ENCODE peak calls at places on chromosomes 11 and 22, in five cellular contexts. One of them, this sample, is unnamed.

GRCh38 chr11:84720706-84721402 is 906.3 kb downstream of the DLG2 start:
- DNase-seq in choroid plexus epithelial cell: peak; percentile 24
- DNase-seq in lower lobe of right lung: peak; percentile 51
- DNase-seq in kidney epithelial cell: no peak
- DNase-seq in IMR-90: no peak
- DNase-seq in this sample: no peak

GRCh38 chr22:16955678-16956210 is 52.3 kb downstream of the GAB4 start:
- DNase-seq in choroid plexus epithelial cell: no peak
- DNase-seq in lower lobe of right lung: no peak
- DNase-seq in kidney epithelial cell: no peak
- DNase-seq in IMR-90: no peak
- DNase-seq in this sample: no peak

GRCh38 chr11:72238040-72238450 is 5.9 kb downstream of the PHOX2A start:
- DNase-seq in choroid plexus epithelial cell: peak; percentile 80
- DNase-seq in lower lobe of right lung: peak; percentile 74
- DNase-seq in kidney epithelial cell: no peak
- DNase-seq in IMR-90: peak; percentile 67
- DNase-seq in this sample: no peak

GRCh38 chr11:121592708-121593107 is 139.9 kb upstream of the SORL1-AS1 start:
- DNase-seq in choroid plexus epithelial cell: no peak
- DNase-seq in lower lobe of right lung: no peak
- DNase-seq in kidney epithelial cell: no peak
- DNase-seq in IMR-90: peak; percentile 57
- DNase-seq in this sample: no peak

GRCh38 chr11:105870521-105871113 is 151.4 kb downstream of the MSANTD4 start:
- DNase-seq in choroid plexus epithelial cell: no peak
- DNase-seq in lower lobe of right lung: no peak
- DNase-seq in kidney epithelial cell: no peak
- DNase-seq in IMR-90: no peak
- DNase-seq in this sample: no peak

GRCh38 chr11:115256326-115257197 is 247.7 kb downstream of the CADM1 start:
- DNase-seq in choroid plexus epithelial cell: no peak
- DNase-seq in lower lobe of right lung: no peak
- DNase-seq in kidney epithelial cell: no peak
- DNase-seq in IMR-90: no peak
- DNase-seq in this sample: no peak

GRCh38 chr11:120303004-120303637 is 22.0 kb upstream of the TLCD5 start:
- DNase-seq in choroid plexus epithelial cell: peak; percentile 79
- DNase-seq in lower lobe of right lung: no peak
- DNase-seq in kidney epithelial cell: no peak
- DNase-seq in IMR-90: peak; percentile 80
- DNase-seq in this sample: no peak

GRCh38 chr11:36233226-36233625 is 56.0 kb downstream of the COMMD9 start:
- DNase-seq in choroid plexus epithelial cell: peak; percentile 95
- DNase-seq in lower lobe of right lung: no peak
- DNase-seq in kidney epithelial cell: no peak
- DNase-seq in IMR-90: peak; percentile 16
- DNase-seq in this sample: no peak

GRCh38 chr22:40635940-40636379 is 559 bp downstream of the MRTFA start:
- DNase-seq in choroid plexus epithelial cell: no peak
- DNase-seq in lower lobe of right lung: peak; percentile 50
- DNase-seq in kidney epithelial cell: no peak
- DNase-seq in IMR-90: no peak
- DNase-seq in this sample: no peak

GRCh38 chr22:41286639-41287091 is 678 bp upstream of the RANGAP1 start:
- DNase-seq in choroid plexus epithelial cell: no peak
- DNase-seq in lower lobe of right lung: no peak
- DNase-seq in kidney epithelial cell: no peak
- DNase-seq in IMR-90: peak; percentile 38
- DNase-seq in this sample: no peak

GRCh38 chr11:11482726-11483125 is 129.7 kb upstream of the CSNK2A3 start:
- DNase-seq in choroid plexus epithelial cell: no peak
- DNase-seq in lower lobe of right lung: no peak
- DNase-seq in kidney epithelial cell: no peak
- DNase-seq in IMR-90: peak; percentile 12
- DNase-seq in this sample: no peak

GRCh38 chr22:38756631-38757463 is 1.0 kb upstream of the SUN2 start:
- DNase-seq in choroid plexus epithelial cell: no peak
- DNase-seq in lower lobe of right lung: peak; percentile 64
- DNase-seq in kidney epithelial cell: no peak
- DNase-seq in IMR-90: no peak
- DNase-seq in this sample: no peak

GRCh38 chr11:120432056-120433018 is 79.2 kb upstream of the GRIK4 start:
- DNase-seq in choroid plexus epithelial cell: peak; percentile 98
- DNase-seq in lower lobe of right lung: no peak
- DNase-seq in kidney epithelial cell: peak; percentile 98
- DNase-seq in IMR-90: peak; percentile 100
- DNase-seq in this sample: peak; percentile 98

GRCh38 chr22:36921309-36922096 is 8.1 kb downstream of the CSF2RB start:
- DNase-seq in choroid plexus epithelial cell: no peak
- DNase-seq in lower lobe of right lung: no peak
- DNase-seq in kidney epithelial cell: no peak
- DNase-seq in IMR-90: no peak
- DNase-seq in this sample: no peak

GRCh38 chr11:1109918-1110705 is 35.4 kb downstream of the MUC2 start:
- DNase-seq in choroid plexus epithelial cell: no peak
- DNase-seq in lower lobe of right lung: peak; percentile 35
- DNase-seq in kidney epithelial cell: no peak
- DNase-seq in IMR-90: no peak
- DNase-seq in this sample: no peak

GRCh38 chr11:47867821-47868220 is 19.7 kb upstream of the NUP160 start:
- DNase-seq in choroid plexus epithelial cell: no peak
- DNase-seq in lower lobe of right lung: no peak
- DNase-seq in kidney epithelial cell: no peak
- DNase-seq in IMR-90: peak; percentile 15
- DNase-seq in this sample: no peak

GRCh38 chr11:72141066-72141465 is 5.5 kb downstream of the FOLR3 start:
- DNase-seq in choroid plexus epithelial cell: peak; percentile 76
- DNase-seq in lower lobe of right lung: no peak
- DNase-seq in kidney epithelial cell: peak; percentile 83
- DNase-seq in IMR-90: peak; percentile 90
- DNase-seq in this sample: peak; percentile 82

GRCh38 chr11:100761806-100762205 is 74.7 kb downstream of the ARHGAP42 start:
- DNase-seq in choroid plexus epithelial cell: no peak
- DNase-seq in lower lobe of right lung: no peak
- DNase-seq in kidney epithelial cell: no peak
- DNase-seq in IMR-90: no peak
- DNase-seq in this sample: no peak

GRCh38 chr22:37806409-37807338 is 1.1 kb upstream of the GCAT start:
- DNase-seq in choroid plexus epithelial cell: peak; percentile 58
- DNase-seq in lower lobe of right lung: peak; percentile 62
- DNase-seq in kidney epithelial cell: no peak
- DNase-seq in IMR-90: peak; percentile 52
- DNase-seq in this sample: no peak

GRCh38 chr22:40703174-40703573 is 23.9 kb downstream of the MCHR1 start:
- DNase-seq in choroid plexus epithelial cell: no peak
- DNase-seq in lower lobe of right lung: no peak
- DNase-seq in kidney epithelial cell: no peak
- DNase-seq in IMR-90: no peak
- DNase-seq in this sample: no peak

GRCh38 chr11:85236211-85236610 is 390.9 kb downstream of the DLG2 start:
- DNase-seq in choroid plexus epithelial cell: no peak
- DNase-seq in lower lobe of right lung: no peak
- DNase-seq in kidney epithelial cell: no peak
- DNase-seq in IMR-90: no peak
- DNase-seq in this sample: no peak

GRCh38 chr11:117187007-117187406 is 8.5 kb downstream of the SIDT2 start:
- DNase-seq in choroid plexus epithelial cell: no peak
- DNase-seq in lower lobe of right lung: peak; percentile 40
- DNase-seq in kidney epithelial cell: no peak
- DNase-seq in IMR-90: no peak
- DNase-seq in this sample: no peak

GRCh38 chr22:42090596-42091445 is at the start of gene NDUFA6:
- DNase-seq in choroid plexus epithelial cell: peak; percentile 99
- DNase-seq in lower lobe of right lung: peak; percentile 99
- DNase-seq in kidney epithelial cell: peak; percentile 95
- DNase-seq in IMR-90: peak; percentile 99
- DNase-seq in this sample: peak; percentile 92

DNA sequence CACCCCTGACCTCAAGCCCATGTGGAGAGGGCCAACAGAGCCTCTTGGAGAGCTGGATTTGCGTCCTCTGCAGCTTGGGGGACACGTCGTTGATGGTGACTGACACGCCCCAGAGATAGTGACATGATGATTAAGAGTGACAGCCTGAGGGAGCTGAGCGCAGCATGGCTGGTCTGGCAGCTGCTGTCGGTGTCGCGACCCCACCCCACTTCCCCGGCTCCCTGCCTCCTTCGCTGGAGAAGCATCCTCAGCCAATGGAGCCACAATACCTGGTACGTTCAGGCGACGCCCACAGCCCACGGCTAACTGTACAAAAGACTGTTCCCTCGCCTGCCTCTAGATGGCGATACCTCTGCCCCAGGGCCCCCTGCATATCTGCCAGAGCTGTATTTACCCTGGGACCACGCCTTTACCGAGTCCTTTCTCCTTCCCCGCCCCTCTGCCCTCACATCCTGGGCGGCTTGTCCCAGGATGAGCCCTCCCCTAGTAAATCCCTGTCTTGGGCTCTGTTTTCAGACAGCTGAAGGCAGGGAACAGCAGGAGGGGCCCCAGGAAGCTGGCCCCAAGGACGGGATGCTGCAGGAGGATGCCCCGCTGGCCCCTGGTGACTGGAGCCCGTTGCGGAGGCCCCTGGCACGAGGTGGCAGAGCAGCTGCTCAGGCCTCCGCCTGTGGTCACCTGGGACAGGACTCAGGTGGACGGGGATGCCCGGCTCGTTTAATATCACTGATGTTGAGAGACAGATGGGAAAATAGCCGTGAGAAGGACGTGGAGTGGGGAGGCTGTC is 90.6 kb downstream of the RPS6KA4 start:
- DNase-seq in choroid plexus epithelial cell: peak; percentile 66
- DNase-seq in lower lobe of right lung: peak; percentile 73
- DNase-seq in kidney epithelial cell: no peak
- DNase-seq in IMR-90: peak; percentile 25
- DNase-seq in this sample: no peak
- H3K4me3 ChIP-seq in choroid plexus epithelial cell: no peak overlapping the region
- H3K4me3 ChIP-seq in lower lobe of right lung: peak overlapping the region; percentile 46
- H3K4me3 ChIP-seq in kidney epithelial cell: no peak overlapping the region
- H3K4me3 ChIP-seq in IMR-90: no peak overlapping the region
- H3K4me3 ChIP-seq in this sample: no peak overlapping the region

DNA sequence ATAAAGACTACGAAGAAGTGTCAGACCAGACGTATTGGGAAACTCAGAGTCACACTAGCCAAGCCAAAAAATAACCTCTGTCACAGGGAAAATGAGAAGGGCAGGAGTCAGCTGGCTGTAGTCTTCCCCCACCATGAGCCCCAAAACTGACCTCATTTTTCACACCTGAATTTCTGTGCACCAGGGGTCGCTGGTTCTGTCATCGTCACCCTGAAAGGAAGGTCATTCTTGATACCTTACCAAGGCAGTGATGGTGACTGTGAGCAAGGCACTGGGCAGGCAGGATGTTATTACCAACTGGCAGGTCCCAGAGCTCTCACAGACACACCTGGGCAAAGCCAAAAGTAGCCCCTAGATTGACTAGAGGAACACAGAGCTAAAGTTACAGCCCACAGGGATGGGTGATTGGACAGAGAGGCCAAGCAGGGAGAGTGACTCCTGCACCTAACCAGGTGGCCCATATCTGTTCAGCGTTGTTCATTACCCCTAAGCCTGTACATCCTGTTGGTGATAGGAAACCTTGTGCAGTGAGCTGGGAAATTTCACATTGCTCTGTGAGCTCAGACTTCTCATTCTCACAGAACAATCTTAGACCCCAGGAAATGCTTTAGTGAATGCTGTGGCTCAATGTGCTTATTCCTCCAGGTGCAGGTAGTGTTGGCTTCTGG is 32.3 kb upstream of the OR56A1 start:
- DNase-seq in choroid plexus epithelial cell: no peak
- DNase-seq in lower lobe of right lung: no peak
- DNase-seq in kidney epithelial cell: no peak
- DNase-seq in IMR-90: no peak
- DNase-seq in this sample: no peak
- TF ChIP-seq CTCF in choroid plexus epithelial cell: no peak
- TF ChIP-seq CTCF in lower lobe of right lung: no peak
- TF ChIP-seq CTCF in kidney epithelial cell: no peak
- TF ChIP-seq CTCF in IMR-90: no peak
- TF ChIP-seq CTCF in this sample: no peak

GRCh38 chr11:76151561-76152085 is 54.7 kb downstream of the WNT11 start:
- DNase-seq in choroid plexus epithelial cell: no peak
- DNase-seq in lower lobe of right lung: no peak
- DNase-seq in kidney epithelial cell: no peak
- DNase-seq in IMR-90: no peak
- DNase-seq in this sample: no peak

GRCh38 chr11:76150141-76150540 is 56.2 kb downstream of the WNT11 start:
- DNase-seq in choroid plexus epithelial cell: no peak
- DNase-seq in lower lobe of right lung: no peak
- DNase-seq in kidney epithelial cell: no peak
- DNase-seq in IMR-90: no peak
- DNase-seq in this sample: no peak

GRCh38 chr11:76152741-76153608 is 53.3 kb downstream of the WNT11 start:
- DNase-seq in choroid plexus epithelial cell: no peak
- DNase-seq in lower lobe of right lung: no peak
- DNase-seq in kidney epithelial cell: no peak
- DNase-seq in IMR-90: no peak
- DNase-seq in this sample: no peak

GRCh38 chr11:76153609-76153949 is 52.7 kb downstream of the WNT11 start:
- DNase-seq in choroid plexus epithelial cell: no peak
- DNase-seq in lower lobe of right lung: no peak
- DNase-seq in kidney epithelial cell: no peak
- DNase-seq in IMR-90: peak; percentile 40
- DNase-seq in this sample: peak; percentile 9

DNA sequence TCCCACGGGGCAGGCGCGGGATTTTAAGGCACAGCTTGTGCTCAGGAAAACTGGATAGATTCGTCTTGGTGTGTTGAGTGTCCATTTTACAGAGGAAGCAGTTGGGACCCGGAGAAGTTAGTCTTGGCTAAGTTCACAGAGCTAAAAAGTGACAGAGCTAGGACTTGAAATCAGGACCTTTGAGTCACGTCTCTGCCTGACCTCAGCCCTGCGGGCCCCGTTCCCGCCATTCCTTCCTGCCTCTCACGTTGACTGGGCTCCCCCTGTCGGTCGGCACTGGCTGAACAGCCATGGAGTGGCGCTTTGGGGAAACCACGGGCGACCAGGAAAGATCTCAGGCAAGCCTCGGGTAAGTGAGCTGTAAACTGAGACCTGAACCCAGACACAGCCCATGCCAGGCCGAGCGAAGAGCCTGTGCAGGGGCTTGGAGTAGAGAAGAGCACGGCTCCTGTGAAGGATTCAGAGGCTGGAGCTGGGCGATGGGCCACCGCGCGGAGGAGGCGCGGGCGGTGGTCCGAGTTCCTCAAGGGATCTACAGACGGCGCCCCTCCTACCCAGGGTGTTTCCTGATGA is 54.1 kb downstream of the WNT11 start:
- DNase-seq in choroid plexus epithelial cell: peak; percentile 74
- DNase-seq in lower lobe of right lung: peak; percentile 91
- DNase-seq in kidney epithelial cell: peak; percentile 31
- DNase-seq in IMR-90: peak; percentile 65
- DNase-seq in this sample: no peak
- H3K4me3 ChIP-seq in choroid plexus epithelial cell: peak overlapping the region; percentile 61
- H3K4me3 ChIP-seq in lower lobe of right lung: peak overlapping the region; percentile 44
- H3K4me3 ChIP-seq in kidney epithelial cell: peak overlapping the region; percentile 5
- H3K4me3 ChIP-seq in IMR-90: no peak overlapping the region
- H3K4me3 ChIP-seq in this sample: peak overlapping the region; percentile 6

GRCh38 chr11:61954106-61955030 is 4.2 kb downstream of the BEST1 start:
- DNase-seq in choroid plexus epithelial cell: peak; percentile 40
- DNase-seq in lower lobe of right lung: no peak
- DNase-seq in kidney epithelial cell: no peak
- DNase-seq in IMR-90: no peak
- DNase-seq in this sample: no peak
- TF ChIP-seq CTCF in choroid plexus epithelial cell: peak; percentile 24
- TF ChIP-seq CTCF in lower lobe of right lung: no peak
- TF ChIP-seq CTCF in kidney epithelial cell: no peak
- TF ChIP-seq CTCF in IMR-90: no peak
- TF ChIP-seq CTCF in this sample: no peak